ENCODE peak calls at places on chromosomes 7 and 10, in ten cellular contexts. Y is GF-D8; F is left cardiac atrium; M is RKO; B is GM19239; A is HCT116; K is activated T-cell treated with anti-CD3 and anti-CD28 coated beads, Interleukin-2, amount 50 U/mL, for 72 hours; U is amniotic stem cell; E is activated B cell treated with CpG ODN at 0.5 μM for 24 hours; Z is stimulated activated CD8-positive, alpha-beta memory T cell treated with anti-CD3 and anti-CD28 coated beads, Interleukin-15, amount 100 ng/mL, for 4 hours. H is an unnamed sample.

GRCh38 chr10:69265521-69265920 is 12.8 kb upstream of the HK1 start:
- DNase-seq in M (no peak), K (no peak), E (no peak), U (no peak), F (no peak), B (no peak), Y (no peak), Z (no peak), A (no peak), H (no peak)

GRCh38 chr7:28685291-28685659 is 272.9 kb downstream of the TRIL start:
- DNase-seq in Z (no peak), A (no peak), E (peak), F (peak), M (no peak), K (no peak), Y (no peak), U (no peak), B (no peak), H (peak)

GRCh38 chr7:99733448-99733847 is 1.5 kb downstream of the CYP3A7 start:
- DNase-seq in Y (no peak), B (peak), M (peak), E (no peak), F (no peak), U (no peak), Z (no peak), A (no peak), K (no peak), H (no peak)

GRCh38 chr10:26855186-26855585 is 5.6 kb downstream of the ABI1 start:
- DNase-seq in K (no peak), B (no peak), F (no peak), Y (peak), U (no peak), A (no peak), M (peak), E (no peak), Z (no peak), H (no peak)

GRCh38 chr10:86066696-86067095 is 299.9 kb downstream of the GRID1 start:
- DNase-seq in Y (no peak), K (no peak), F (no peak), M (no peak), B (no peak), E (no peak), Z (no peak), A (no peak), U (no peak), H (peak)

GRCh38 chr10:48974757-48975156 is 35.1 kb upstream of the LRRC18 start:
- DNase-seq in F (no peak), E (no peak), Y (no peak), K (no peak), U (no peak), A (no peak), M (no peak), Z (no peak), B (no peak), H (no peak)

GRCh38 chr7:156178857-156179256 is 366.6 kb upstream of the SHH start:
- DNase-seq in K (no peak), E (no peak), B (no peak), F (no peak), Y (no peak), A (no peak), U (no peak), M (no peak), Z (no peak), H (no peak)

GRCh38 chr10:62727935-62728334 is 76.6 kb upstream of the ADO start:
- DNase-seq in M (no peak), F (no peak), Y (no peak), A (no peak), E (no peak), Z (no peak), K (no peak), B (no peak), U (no peak), H (no peak)

GRCh38 chr7:143456992-143457793 is 13.9 kb downstream of the TAS2R60 start:
- DNase-seq in K (no peak), Z (no peak), A (no peak), F (no peak), Y (no peak), E (no peak), U (peak), B (no peak), M (no peak), H (no peak)

GRCh38 chr10:12349628-12350166 is 350 bp downstream of the CAMK1D start:
- DNase-seq in K (no peak), F (no peak), E (peak), M (no peak), B (no peak), U (no peak), Y (peak), Z (no peak), A (no peak), H (no peak)

GRCh38 chr7:150406311-150406564 is 27.1 kb downstream of the ZNF775 start:
- DNase-seq in A (no peak), B (no peak), Y (no peak), U (no peak), M (no peak), E (no peak), K (no peak), Z (no peak), F (no peak), H (peak)

GRCh38 chr7:148623586-148624282 is 33.2 kb downstream of the C7orf33 start:
- DNase-seq in E (no peak), A (no peak), M (no peak), F (no peak), Y (no peak), Z (no peak), K (no peak), B (no peak), U (no peak), H (no peak)

H was measured in cardiac septum.